ENCODE peak calls at places on chromosomes 11 and 22, in six cellular contexts. S is aorta; P is stomach; I is NCI-H774; B is stimulated activated CD4-positive, alpha-beta T cell treated with anti-CD3 and anti-CD28 coated beads, Interleukin-1b, Interleukin-23, amount 100 ng/mL, for 48 hours; O is NCI-H2081. W is an unnamed sample.

GRCh38 chr11:27218498-27219038 is 144.4 kb downstream of the CCDC34 start:
- DNase-seq in O (no peak), B (no peak), P (no peak), I (no peak), S (no peak), W (no peak)

GRCh38 chr11:108857382-108857781 is 192.5 kb downstream of the DDX10 start:
- DNase-seq in B (no peak), O (peak; percentile 11), P (no peak), I (no peak), S (no peak), W (no peak)

GRCh38 chr11:403761-404431 is 9.9 kb downstream of the PKP3 start:
- DNase-seq in I (no peak), P (no peak), S (no peak), O (no peak), B (no peak), W (no peak)

GRCh38 chr11:82683029-82683428 is 50.6 kb downstream of the FAM181B start:
- DNase-seq in B (no peak), O (no peak), I (no peak), S (no peak), P (no peak), W (no peak)

GRCh38 chr22:41976070-41976901 is 7.0 kb downstream of the SEPTIN3 start:
- DNase-seq in S (no peak), B (peak; percentile 28), O (peak; percentile 37), I (peak; percentile 13), P (peak; percentile 61), W (peak; percentile 59)

GRCh38 chr11:115674176-115674575 is 170.0 kb upstream of the CADM1 start:
- DNase-seq in B (no peak), I (no peak), S (no peak), P (no peak), O (no peak), W (no peak)

GRCh38 chr22:38269466-38269865 is 3.3 kb downstream of the TMEM184B start:
- DNase-seq in B (no peak), O (no peak), P (no peak), I (no peak), S (no peak), W (no peak)

GRCh38 chr11:71215372-71215965 is 36.9 kb downstream of the SHANK2 start:
- DNase-seq in O (no peak), B (no peak), S (peak; percentile 40), P (no peak), I (no peak), W (no peak)

GRCh38 chr11:15930442-15931025 is 425.8 kb downstream of the SOX6 start:
- DNase-seq in I (no peak), P (no peak), S (no peak), B (no peak), O (no peak), W (no peak)

GRCh38 chr11:44555031-44555800 is 10.2 kb upstream of the CD82 start:
- DNase-seq in S (no peak), P (no peak), B (no peak), O (no peak), I (no peak), W (no peak)

GRCh38 chr11:119989422-119989821 is 148.5 kb downstream of the TRIM29 start:
- DNase-seq in B (no peak), S (no peak), I (no peak), P (no peak), O (no peak), W (no peak)

GRCh38 chr22:40031766-40032470 is 37.2 kb downstream of the FAM83F start:
- DNase-seq in O (no peak), S (peak; percentile 76), P (no peak), B (no peak), I (no peak), W (no peak)

GRCh38 chr11:48043998-48044512 is 63.7 kb downstream of the PTPRJ start:
- DNase-seq in P (no peak), S (no peak), O (no peak), B (no peak), I (no peak), W (no peak)

GRCh38 chr11:117931971-117932370 is 2.8 kb upstream of the TMPRSS13 start:
- DNase-seq in P (no peak), O (no peak), S (peak; percentile 58), B (peak; percentile 75), I (no peak), W (no peak)

GRCh38 chr11:85756401-85757200 is 54.3 kb downstream of the SYTL2 start:
- DNase-seq in P (peak; percentile 58), B (no peak), S (no peak), I (no peak), O (no peak), W (peak; percentile 83)

GRCh38 chr11:47234669-47235075 is 13.9 kb downstream of the ACP2 start:
- DNase-seq in I (peak; percentile 57), P (peak; percentile 86), O (peak; percentile 82), B (peak; percentile 16), S (no peak), W (peak; percentile 56)